ENCODE peak calls at places on chromosomes 7 and 10, in five cellular contexts. O is HepG2, D is body of pancreas, T is IMR-90, K is GM12892. X is an unnamed sample.

GRCh38 chr7:85186521-85187241 is at the start of gene SEMA3D:
- DNase-seq in T (peak; percentile 82), K (peak; percentile 41), D (peak; percentile 66), O (peak; percentile 12), X (peak; percentile 62)

GRCh38 chr10:65350619-65351018 is 1575.2 kb upstream of the LRRTM3 start:
- DNase-seq in K (no peak), T (no peak), O (no peak), D (no peak), X (no peak)

GRCh38 chr7:44108768-44109750 is 4.9 kb downstream of the AEBP1 start:
- DNase-seq in T (no peak), O (no peak), D (no peak), K (no peak), X (no peak)

GRCh38 chr10:16756561-16757221 is 60.5 kb downstream of the RSU1 start:
- DNase-seq in O (no peak), D (no peak), K (no peak), T (peak; percentile 75), X (no peak)

GRCh38 chr7:97576043-97576442 is 155.8 kb upstream of the TAC1 start:
- DNase-seq in D (no peak), O (no peak), K (no peak), T (no peak), X (no peak)

GRCh38 chr7:129266181-129266580 is 41.4 kb downstream of the AHCYL2 start:
- DNase-seq in T (no peak), K (no peak), O (no peak), D (no peak), X (no peak)

GRCh38 chr7:156998988-156999610 is 11.4 kb downstream of the MNX1 start:
- DNase-seq in T (no peak), D (no peak), O (no peak), K (no peak), X (no peak)

GRCh38 chr10:92381543-92381954 is 90.6 kb downstream of the MARCHF5 start:
- DNase-seq in O (no peak), T (no peak), K (no peak), D (no peak), X (no peak)

GRCh38 chr7:133863362-133864061 is 263.6 kb upstream of the LRGUK start:
- DNase-seq in K (no peak), O (peak; percentile 75), T (no peak), D (no peak), X (no peak)

GRCh38 chr10:110410329-110411046 is 87.2 kb upstream of the DUSP5 start:
- DNase-seq in T (peak; percentile 98), O (peak; percentile 42), K (no peak), D (peak; percentile 60), X (peak; percentile 77)

GRCh38 chr7:128299109-128299514 is 44.6 kb downstream of the RBM28 start:
- DNase-seq in K (no peak), T (no peak), D (no peak), O (no peak), X (no peak)

GRCh38 chr7:2705371-2706096 is 17.5 kb downstream of the AMZ1 start:
- DNase-seq in T (no peak), O (no peak), K (no peak), D (no peak), X (no peak)

GRCh38 chr10:48948631-48949030 is 9.0 kb upstream of the LRRC18 start:
- DNase-seq in D (no peak), O (no peak), K (no peak), T (no peak), X (no peak)

GRCh38 chr7:79528421-79528820 is 75.0 kb upstream of the MAGI2 start:
- DNase-seq in K (no peak), D (no peak), O (no peak), T (no peak), X (no peak)

GRCh38 chr10:114632869-114633715 is 25.0 kb downstream of the ABLIM1 start:
- DNase-seq in O (peak; percentile 43), K (no peak), T (peak; percentile 94), D (no peak), X (peak; percentile 71)

GRCh38 chr7:102398543-102398942 is 2.4 kb downstream of the PRKRIP1 start:
- DNase-seq in D (no peak), O (no peak), T (no peak), K (no peak), X (no peak)

GRCh38 chr7:72709909-72710308 is 118.1 kb downstream of the TYW1B start:
- DNase-seq in O (no peak), K (no peak), T (peak; percentile 4), D (no peak), X (no peak)

DNA sequence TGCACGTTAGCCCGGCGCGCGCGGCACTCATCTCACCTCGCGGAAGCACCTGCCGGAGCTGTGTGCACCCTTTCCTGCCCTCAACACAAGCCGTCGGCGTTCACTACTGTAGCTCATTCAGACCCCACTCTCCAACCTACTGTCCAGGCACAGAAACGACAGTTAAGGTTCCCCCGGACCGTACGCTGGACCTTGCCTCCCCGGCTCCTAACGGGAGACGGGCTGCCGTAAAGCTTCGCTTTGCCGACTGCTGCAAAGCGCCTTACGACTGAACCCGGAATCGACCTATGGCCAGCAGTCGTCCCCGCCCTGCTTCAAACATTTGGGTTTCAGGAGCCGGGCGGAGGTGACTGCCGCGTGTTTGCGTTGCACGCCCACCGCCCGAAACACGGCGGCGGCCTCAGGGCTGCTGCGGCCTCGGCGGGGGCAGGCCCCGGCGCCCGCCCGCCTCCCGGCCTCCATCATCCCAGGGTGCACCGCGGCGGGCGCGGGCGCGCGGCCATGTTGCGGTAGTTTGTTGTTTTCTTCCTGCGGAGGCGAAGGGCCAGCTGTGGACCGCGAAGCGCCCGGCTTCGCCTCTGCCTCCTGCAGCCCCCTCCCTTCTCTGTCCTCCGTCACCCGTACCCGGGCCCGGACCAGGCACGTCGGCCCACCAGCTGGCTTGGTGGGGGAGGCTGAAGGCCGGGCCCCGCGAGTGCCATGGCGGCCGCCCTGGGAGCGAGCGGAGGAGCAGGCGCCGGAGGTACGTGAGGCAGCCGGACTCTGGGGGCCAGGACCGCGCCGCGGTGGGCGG is at the start of gene RBM33:
- DNase-seq in T (peak; percentile 83), K (peak; percentile 73), O (peak; percentile 88), D (peak; percentile 69), X (peak; percentile 79)
- TF ChIP-seq POLR2A in T (peak; percentile 83), K (peak; percentile 92), O (peak; percentile 79), D (peak; percentile 67), X (peak; percentile 79)

GRCh38 chr10:133295426-133296320 is 13.0 kb downstream of the TUBGCP2 start:
- DNase-seq in D (no peak), T (no peak), K (no peak), O (no peak), X (no peak)
- TF ChIP-seq POLR2A in D (no peak), T (no peak), K (no peak), O (no peak), X (no peak)

GRCh38 chr10:119166564-119166963 is 1.1 kb upstream of the SFXN4 start:
- DNase-seq in K (no peak), O (no peak), T (no peak), D (no peak), X (no peak)

GRCh38 chr10:119166111-119166500 is 592 bp upstream of the SFXN4 start:
- DNase-seq in D (no peak), O (no peak), T (no peak), K (no peak), X (no peak)

GRCh38 chr10:119167041-119167440 is 1.5 kb upstream of the SFXN4 start:
- DNase-seq in K (no peak), O (no peak), T (no peak), D (no peak), X (no peak)

GRCh38 chr10:119162693-119163092 is 2.8 kb downstream of the SFXN4 start:
- DNase-seq in O (no peak), D (no peak), K (no peak), T (no peak), X (no peak)

GRCh38 chr10:119165171-119166110 is at the start of gene SFXN4:
- DNase-seq in T (peak; percentile 24), O (peak; percentile 63), K (peak; percentile 79), D (peak; percentile 78), X (peak; percentile 60)
- TF ChIP-seq POLR2A in T (no peak), O (peak; percentile 77), K (peak; percentile 83), D (peak; percentile 71), X (peak; percentile 40)

DNA sequence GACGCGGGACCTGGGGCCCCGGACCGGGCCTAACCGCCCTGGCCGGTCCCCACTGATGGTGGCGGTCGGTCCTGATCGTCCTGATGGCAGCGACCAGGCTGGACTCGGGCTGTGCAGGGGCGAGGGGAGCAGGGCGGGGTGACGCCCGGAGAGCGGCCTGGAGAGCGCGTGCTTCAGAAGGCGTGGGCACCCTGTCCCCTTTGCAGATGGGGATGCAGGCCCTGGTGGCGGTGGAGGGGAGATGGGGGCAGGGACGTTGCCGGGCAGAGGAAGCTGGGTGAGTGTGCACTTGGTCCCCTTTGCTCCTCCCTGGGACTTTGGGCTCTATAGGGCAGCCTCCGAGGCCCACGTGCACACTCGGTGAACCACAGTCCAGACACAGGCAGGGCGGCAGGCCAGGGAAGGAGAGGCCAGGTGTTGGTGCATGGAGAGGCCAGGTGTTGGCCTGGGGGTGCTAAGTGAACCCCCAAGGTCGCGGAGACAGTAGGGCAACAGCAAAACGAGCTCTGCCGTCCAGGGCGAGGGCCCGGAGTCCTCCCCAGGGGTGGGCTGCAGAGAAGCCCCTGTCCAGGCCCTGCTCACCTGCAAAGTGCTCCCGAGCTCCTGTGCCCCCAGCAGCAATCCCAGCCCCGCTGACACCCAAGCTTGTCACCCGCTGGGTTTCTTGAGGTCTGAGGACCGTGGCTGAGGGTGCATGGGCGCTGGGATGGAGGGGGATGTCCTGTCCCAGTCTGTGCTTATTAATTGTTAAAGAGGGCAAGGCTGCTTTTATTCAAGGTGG is 42.3 kb upstream of the FAM20C start:
- DNase-seq in D (peak; percentile 54), K (no peak), T (no peak), O (no peak), X (no peak)
- TF ChIP-seq POLR2A in D (no peak), K (no peak), T (no peak), O (no peak), X (no peak)

GRCh38 chr10:96129387-96130325 is at the start of gene ZNF518A:
- DNase-seq in K (peak; percentile 65), D (peak; percentile 94), O (peak; percentile 90), T (peak; percentile 97), X (peak; percentile 63)
- TF ChIP-seq POLR2A in K (peak; percentile 90), D (peak; percentile 71), O (peak; percentile 86), T (peak; percentile 17), X (peak; percentile 66)

DNA sequence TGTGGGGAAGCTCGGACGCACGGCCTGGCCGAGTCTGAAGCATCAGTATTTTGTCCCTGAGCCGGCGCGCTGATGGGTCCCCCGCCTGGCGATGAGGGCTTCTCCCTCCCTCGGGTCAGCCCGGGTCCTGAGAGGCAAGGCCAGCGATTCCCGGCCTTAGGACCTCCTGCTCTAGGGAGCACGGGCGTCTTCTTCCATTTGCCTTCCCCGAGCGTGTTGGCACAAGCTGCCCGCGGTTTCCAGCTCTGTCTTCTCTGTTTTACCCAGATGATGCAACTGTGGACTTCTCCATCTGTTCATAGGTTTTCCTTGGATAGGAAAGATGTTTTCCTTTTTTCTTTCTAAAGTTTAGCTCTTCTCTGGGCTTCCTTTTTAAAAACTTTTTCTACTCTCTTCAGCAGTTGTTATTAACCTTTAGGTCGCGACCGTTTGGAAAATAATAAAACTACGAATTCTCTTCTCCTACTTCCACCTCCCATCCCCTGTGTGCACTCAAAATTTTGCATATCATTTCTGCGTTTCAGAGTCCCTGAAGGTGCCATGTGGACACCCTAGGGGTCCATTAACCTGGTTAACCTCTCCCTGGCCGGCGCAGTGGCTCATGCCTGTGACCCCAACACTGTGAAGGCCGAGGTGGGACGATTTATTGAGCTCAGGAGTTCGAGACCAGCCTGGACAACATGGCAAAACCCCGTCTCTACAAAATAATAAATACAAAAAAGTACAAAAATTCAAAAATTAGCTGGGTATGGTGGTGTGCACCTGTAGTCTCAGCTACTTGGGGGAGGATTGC is 1.4 kb upstream of the SLC25A28 start:
- DNase-seq in D (no peak), T (no peak), K (no peak), O (no peak), X (no peak)
- TF ChIP-seq POLR2A in D (no peak), T (no peak), K (no peak), O (peak; percentile 91), X (peak; percentile 95)